ENCODE peak calls at places on chromosomes 6 and 20, in four cellular contexts. P is AG10803, I is HCT116, C is HL-60. J is an unnamed sample.

GRCh38 chr6:153145591-153145990 is 14.5 kb upstream of the RGS17 start:
- DNase-seq in P (no peak), C (no peak), I (no peak), J (no peak)

GRCh38 chr6:65199121-65199520 is 507.9 kb downstream of the EYS start:
- DNase-seq in C (no peak), P (no peak), I (no peak), J (no peak)

GRCh38 chr20:18087054-18087453 is 29.3 kb upstream of the OVOL2 start:
- DNase-seq in C (no peak), P (no peak), I (no peak), J (no peak)

GRCh38 chr20:47429409-47429808 is 72.3 kb upstream of the NCOA3 start:
- DNase-seq in I (no peak), P (peak), C (no peak), J (no peak)

GRCh38 chr6:37083243-37084138 is 78.0 kb downstream of the FGD2 start:
- DNase-seq in I (no peak), C (peak), P (peak), J (peak)

GRCh38 chr20:9235518-9235917 is 166.6 kb downstream of the PLCB4 start:
- DNase-seq in P (peak), I (no peak), C (no peak), J (peak)

GRCh38 chr6:20877008-20877937 is 343.0 kb downstream of the CDKAL1 start:
- DNase-seq in I (peak), C (no peak), P (peak), J (peak)

GRCh38 chr20:4135385-4136077 is 120.2 kb upstream of the RNF24 start:
- DNase-seq in P (peak), C (no peak), I (peak), J (peak)

GRCh38 chr20:25487975-25488374 is 80.5 kb downstream of the GINS1 start:
- DNase-seq in C (no peak), I (no peak), P (no peak), J (no peak)

GRCh38 chr20:49751397-49751735 is 37.7 kb upstream of the B4GALT5 start:
- DNase-seq in C (no peak), I (no peak), P (no peak), J (no peak)

GRCh38 chr6:43951063-43951755 is 176.0 kb downstream of the MRPL14 start:
- DNase-seq in P (peak), I (peak), C (peak), J (peak)

GRCh38 chr6:106005013-106005412 is 81.1 kb upstream of the PRDM1 start:
- DNase-seq in I (no peak), P (peak), C (no peak), J (peak)

GRCh38 chr6:140921366-140922226 is 1211.1 kb upstream of the GJE1 start:
- DNase-seq in C (peak), P (peak), I (peak), J (peak)

GRCh38 chr6:26187981-26188635 is 100.9 kb downstream of the HFE start:
- DNase-seq in C (peak), I (peak), P (peak), J (peak)

GRCh38 chr6:168198302-168199180 is 119.5 kb upstream of the FRMD1 start:
- DNase-seq in C (no peak), P (no peak), I (no peak), J (no peak)

GRCh38 chr20:17504326-17504897 is 26.8 kb downstream of the BFSP1 start:
- DNase-seq in C (no peak), P (no peak), I (no peak), J (no peak)

GRCh38 chr6:151067684-151068596 is 171.8 kb upstream of the AKAP12 start:
- DNase-seq in P (peak), I (peak), C (no peak), J (peak)

GRCh38 chr6:96923871-96924493 is 546 bp upstream of the KLHL32 start:
- DNase-seq in I (no peak), P (no peak), C (no peak), J (no peak)

GRCh38 chr6:39530201-39530759 is 194.9 kb downstream of the KIF6 start:
- DNase-seq in C (no peak), I (no peak), P (peak), J (peak)

GRCh38 chr6:29112135-29112534 is 4.3 kb downstream of the OR2J3 start:
- DNase-seq in C (no peak), I (peak), P (no peak), J (no peak)

DNA sequence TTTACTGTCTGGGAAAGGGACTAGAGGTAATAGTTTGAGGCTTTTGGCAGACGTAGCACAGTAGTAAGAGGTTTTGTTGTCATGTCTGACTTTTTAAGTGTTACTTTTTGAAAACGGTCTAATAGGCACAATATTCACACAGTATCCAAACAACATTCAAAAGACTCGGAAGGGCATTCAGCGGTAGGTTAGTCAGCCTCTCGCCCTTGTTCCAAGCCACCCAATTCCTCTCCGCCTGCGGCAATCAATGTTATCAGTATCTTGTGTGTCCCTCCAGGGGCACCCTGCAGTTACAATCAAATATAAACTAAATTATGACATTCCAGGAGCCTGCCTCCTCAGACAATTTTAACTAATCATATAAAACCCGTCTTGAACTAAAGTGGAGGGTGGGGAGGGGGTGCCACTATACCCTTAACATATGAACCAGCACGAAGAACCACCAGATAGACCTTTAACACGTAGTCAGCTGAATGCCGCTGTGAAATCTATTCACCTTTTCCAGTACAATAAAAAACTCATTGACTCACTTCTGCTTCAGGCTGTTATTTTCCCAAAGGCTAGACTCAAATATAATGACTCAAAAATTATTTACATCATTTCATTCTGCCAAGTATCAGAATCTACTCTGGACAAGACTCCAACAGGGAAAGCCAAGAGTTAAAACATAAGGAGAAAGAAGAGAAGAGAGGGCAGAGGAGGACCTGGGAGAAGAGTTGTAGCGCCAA is 1.7 kb downstream of the TENT5A start:
- DNase-seq in I (no peak), P (no peak), C (no peak), J (peak)
- TF ChIP-seq CTCF in I (no peak), P (no peak), C (no peak), J (no peak)

DNA sequence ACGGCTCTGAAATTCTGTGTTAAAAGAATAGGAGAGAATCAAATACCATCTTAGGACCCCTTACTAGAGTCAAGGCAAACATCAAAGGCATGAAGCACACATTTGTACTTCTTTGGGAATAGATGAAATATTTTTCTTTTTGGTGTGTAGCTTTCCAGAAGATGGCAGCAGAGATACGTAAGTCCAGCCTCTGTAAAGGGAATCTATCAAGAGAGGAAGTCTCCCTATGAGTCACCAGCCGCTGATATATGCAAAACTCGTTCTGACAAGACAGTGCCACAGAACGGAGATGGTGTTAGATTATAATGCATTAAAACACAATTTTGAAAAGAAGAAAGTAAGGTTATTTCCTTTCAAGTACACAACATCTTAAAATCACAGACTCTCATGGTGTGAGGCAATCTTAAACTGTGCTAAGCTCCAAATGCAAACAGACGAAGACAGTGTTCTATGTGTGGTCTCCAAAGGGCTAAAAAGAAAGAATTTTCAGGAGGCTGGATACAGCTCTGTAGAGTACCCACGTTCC is 120.0 kb upstream of the AGPAT4 start:
- DNase-seq in P (peak), I (peak), C (peak), J (peak)
- TF ChIP-seq CTCF in P (peak), I (peak), C (peak), J (peak)

DNA sequence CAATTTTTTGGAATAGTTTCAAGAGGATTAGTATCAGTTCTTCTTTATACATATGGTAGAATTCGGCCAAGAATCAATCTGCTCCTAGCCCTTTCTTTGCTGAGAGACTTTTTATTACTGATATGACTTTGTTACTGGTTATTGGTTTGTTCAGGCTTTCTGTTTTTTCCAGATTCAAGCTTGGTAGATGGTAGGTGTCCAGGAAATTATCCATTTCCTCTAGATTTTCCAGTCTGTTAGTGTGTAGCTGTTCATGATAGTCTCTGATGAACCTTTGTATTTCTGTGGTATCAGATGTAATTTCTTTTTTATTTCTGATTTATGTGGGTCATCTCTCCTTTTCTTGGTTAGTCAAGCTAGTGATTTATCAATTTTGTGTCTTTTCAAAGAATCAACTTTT is 167.6 kb downstream of the GMDS start:
- DNase-seq in P (no peak), C (no peak), I (no peak), J (no peak)
- TF ChIP-seq CTCF in P (no peak), C (no peak), I (no peak), J (no peak)

GRCh38 chr20:52383995-52384621 is 192.5 kb upstream of the ZFP64 start:
- DNase-seq in C (no peak), P (no peak), I (no peak), J (no peak)

GRCh38 chr20:52382931-52383330 is 191.4 kb upstream of the ZFP64 start:
- DNase-seq in I (no peak), P (no peak), C (no peak), J (no peak)

DNA sequence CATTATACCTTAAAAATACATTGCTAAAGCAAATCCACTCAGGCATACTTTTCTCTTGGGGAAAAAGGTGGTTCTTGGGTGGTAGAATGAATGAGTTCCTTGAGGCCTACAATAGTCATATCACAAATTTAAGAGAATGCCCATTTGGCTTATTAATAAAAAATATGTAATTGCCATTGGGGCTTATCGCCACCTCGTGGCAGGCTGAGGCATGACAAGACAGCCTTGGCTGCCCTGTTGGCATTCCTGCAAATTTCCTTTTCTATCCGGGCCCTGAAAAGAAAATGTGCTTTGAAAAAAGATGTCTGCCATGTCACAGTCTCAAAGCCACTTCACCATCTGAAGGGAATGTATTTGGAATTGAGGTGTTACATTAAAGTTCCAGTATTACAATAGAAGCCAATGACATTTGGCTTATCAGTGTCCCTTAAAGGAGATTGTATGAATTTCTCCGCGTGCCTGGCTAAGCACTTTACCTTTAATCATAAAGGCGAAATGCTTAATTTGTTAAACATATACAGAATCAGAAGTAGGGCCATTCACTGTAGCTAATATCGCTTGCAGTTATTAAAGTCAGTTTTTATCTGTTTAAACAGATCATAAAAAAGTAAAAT is 188.3 kb upstream of the ZFP64 start:
- DNase-seq in I (no peak), P (peak), C (peak), J (peak)
- TF ChIP-seq CTCF in I (peak), P (peak), C (peak), J (peak)

GRCh38 chr6:30612213-30612612 is 4.8 kb downstream of the PPP1R10 start:
- DNase-seq in I (no peak), P (peak), C (no peak), J (peak)
- TF ChIP-seq CTCF in I (peak), P (peak), C (no peak), J (peak)

GRCh38 chr20:35617397-35618031 is 1.9 kb downstream of the SPAG4 start:
- DNase-seq in P (peak), I (no peak), C (peak), J (peak)
- TF ChIP-seq CTCF in P (peak), I (peak), C (no peak), J (no peak)

DNA sequence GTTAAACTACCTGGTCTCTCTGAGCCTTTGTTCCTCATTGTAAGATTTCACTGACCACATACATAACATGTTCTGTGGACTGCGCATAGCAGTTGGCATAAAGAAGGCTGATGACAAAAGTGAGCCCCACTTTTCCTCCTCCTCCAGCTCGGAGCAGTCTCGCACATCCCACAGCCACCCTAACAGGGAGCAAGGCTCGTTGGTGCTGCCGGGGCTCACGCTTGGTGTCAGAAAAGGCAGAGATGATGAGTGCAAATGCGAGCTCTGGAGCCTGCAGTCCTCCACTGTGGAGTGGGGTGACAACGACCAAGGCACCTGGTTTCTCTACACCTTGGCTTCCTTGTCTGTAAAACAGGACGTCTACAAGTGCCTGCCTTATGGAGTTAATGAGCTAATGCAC is 9.7 kb downstream of the TGM3 start:
- DNase-seq in P (no peak), I (no peak), C (no peak), J (no peak)
- TF ChIP-seq CTCF in P (no peak), I (no peak), C (no peak), J (no peak)

GRCh38 chr6:85756982-85757381 is 114.3 kb upstream of the SYNCRIP start:
- DNase-seq in I (peak), P (peak), C (no peak), J (peak)
- TF ChIP-seq CTCF in I (peak), P (peak), C (no peak), J (peak)